ENCODE peak calls at places on chromosomes 2 and 18, in seven cellular contexts. B is OCI-LY7, S is fibroblast of lung, N is body of pancreas, Y is right atrium auricular region, W is endothelial cell, D is glutamatergic neuron. H is an unnamed sample.

GRCh38 chr2:109135572-109136185 is 6.7 kb downstream of the SH3RF3 start:
- DNase-seq in B (no peak), S (peak), N (no peak), Y (no peak), W (no peak), D (no peak), H (no peak)

GRCh38 chr2:235029054-235029453 is 77.2 kb downstream of the SH3BP4 start:
- DNase-seq in B (no peak), S (no peak), N (no peak), Y (no peak), W (no peak), D (no peak), H (peak)

GRCh38 chr18:10371165-10371564 is 83.3 kb upstream of the APCDD1 start:
- DNase-seq in B (no peak), S (no peak), N (no peak), Y (no peak), W (no peak), D (no peak), H (no peak)

GRCh38 chr18:910247-910646 is 5.6 kb downstream of the ADCYAP1 start:
- DNase-seq in B (no peak), S (no peak), N (no peak), Y (no peak), W (no peak), D (no peak), H (no peak)

GRCh38 chr2:239378021-239378917 is 22.6 kb downstream of the HDAC4 start:
- DNase-seq in B (no peak), S (no peak), N (no peak), Y (no peak), W (no peak), D (peak), H (no peak)

GRCh38 chr2:157866202-157866601 is 9.9 kb downstream of the ACVR1 start:
- DNase-seq in B (no peak), S (peak), N (no peak), Y (no peak), W (no peak), D (no peak), H (no peak)

GRCh38 chr2:26978061-26978596 is 7.7 kb downstream of the MAPRE3 start:
- DNase-seq in B (no peak), S (peak), N (peak), Y (no peak), W (no peak), D (no peak), H (peak)

GRCh38 chr2:200905618-200906296 is 16.6 kb downstream of the NIF3L1 start:
- DNase-seq in B (peak), S (peak), N (peak), Y (peak), W (peak), D (peak), H (peak)

GRCh38 chr2:80454628-80455027 is 150.1 kb upstream of the LRRTM1 start:
- DNase-seq in B (no peak), S (no peak), N (no peak), Y (no peak), W (no peak), D (peak), H (no peak)

GRCh38 chr2:159063677-159064076 is 95.2 kb downstream of the TANC1 start:
- DNase-seq in B (no peak), S (no peak), N (no peak), Y (no peak), W (no peak), D (no peak), H (no peak)

GRCh38 chr2:20737505-20737904 is 70.6 kb downstream of the GDF7 start:
- DNase-seq in B (peak), S (no peak), N (no peak), Y (no peak), W (no peak), D (no peak), H (no peak)

GRCh38 chr2:210756821-210757220 is 200.4 kb downstream of the CPS1 start:
- DNase-seq in B (no peak), S (peak), N (no peak), Y (no peak), W (no peak), D (no peak), H (no peak)

GRCh38 chr18:3851159-3851558 is 401.2 kb downstream of the TGIF1 start:
- DNase-seq in B (no peak), S (no peak), N (no peak), Y (no peak), W (no peak), D (no peak), H (no peak)

GRCh38 chr2:28895189-28895893 is 874 bp downstream of the WDR43 start:
- DNase-seq in B (peak), S (peak), N (peak), Y (no peak), W (no peak), D (peak), H (peak)

GRCh38 chr2:200615247-200615646 is 29.4 kb downstream of the AOX1 start:
- DNase-seq in B (no peak), S (peak), N (no peak), Y (no peak), W (no peak), D (no peak), H (no peak)

GRCh38 chr2:109377976-109378375 is 235.8 kb downstream of the SEPTIN10 start:
- DNase-seq in B (no peak), S (no peak), N (no peak), Y (peak), W (peak), D (no peak), H (no peak)

GRCh38 chr2:119304852-119305251 is 61.8 kb downstream of the C2orf76 start:
- DNase-seq in B (peak), S (no peak), N (no peak), Y (no peak), W (no peak), D (no peak), H (no peak)

GRCh38 chr2:108189316-108189715 is 50.5 kb upstream of the SULT1C3 start:
- DNase-seq in B (no peak), S (peak), N (no peak), Y (no peak), W (no peak), D (no peak), H (no peak)

GRCh38 chr2:112084689-112085381 is 29.8 kb downstream of the TMEM87B start:
- DNase-seq in B (no peak), S (no peak), N (no peak), Y (no peak), W (no peak), D (no peak), H (no peak)

GRCh38 chr2:38600242-38600891 is 2.4 kb downstream of the HNRNPLL start:
- DNase-seq in B (no peak), S (peak), N (no peak), Y (no peak), W (no peak), D (peak), H (peak)

GRCh38 chr2:74671479-74671878 is 17.4 kb downstream of the SEMA4F start:
- DNase-seq in B (no peak), S (peak), N (no peak), Y (no peak), W (no peak), D (no peak), H (no peak)

GRCh38 chr2:74670263-74670662 is 16.2 kb downstream of the SEMA4F start:
- DNase-seq in B (no peak), S (no peak), N (no peak), Y (no peak), W (no peak), D (no peak), H (no peak)

GRCh38 chr2:74673821-74674528 is 19.9 kb downstream of the SEMA4F start:
- DNase-seq in B (no peak), S (no peak), N (no peak), Y (no peak), W (no peak), D (no peak), H (no peak)

GRCh38 chr2:74679615-74680014 is 25.6 kb downstream of the SEMA4F start:
- DNase-seq in B (no peak), S (no peak), N (no peak), Y (no peak), W (no peak), D (no peak), H (no peak)

DNA sequence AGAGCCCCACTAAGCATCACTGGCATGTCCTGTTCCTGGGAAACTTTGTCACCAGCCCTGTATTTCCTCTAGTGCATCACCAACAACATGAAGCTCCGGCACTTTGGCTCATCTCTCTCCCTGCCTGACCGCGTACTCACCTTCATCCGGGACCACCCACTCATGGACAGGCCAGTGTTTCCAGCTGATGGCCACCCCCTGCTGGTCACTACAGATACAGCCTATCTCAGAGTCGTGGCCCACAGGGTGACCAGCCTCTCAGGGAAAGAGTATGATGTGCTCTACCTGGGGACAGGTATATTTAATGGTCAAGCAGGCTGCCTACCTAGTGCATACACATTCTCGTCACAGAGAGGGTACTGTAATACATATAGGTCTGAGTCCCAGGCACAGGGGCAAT is 21.0 kb downstream of the SEMA4F start:
- DNase-seq in B (no peak), S (no peak), N (no peak), Y (no peak), W (peak), D (no peak), H (no peak)
- TF ChIP-seq CTCF in B (no peak), S (no peak), N (no peak), Y (no peak), W (peak), D (no peak), H (no peak)

GRCh38 chr2:85435986-85436835 is 17.7 kb downstream of the SH2D6 start:
- DNase-seq in B (no peak), S (no peak), N (no peak), Y (no peak), W (no peak), D (no peak), H (peak)
- TF ChIP-seq CTCF in B (peak), S (no peak), N (no peak), Y (no peak), W (no peak), D (no peak), H (no peak)

GRCh38 chr2:72083751-72084583 is 63.7 kb downstream of the CYP26B1 start:
- DNase-seq in B (no peak), S (no peak), N (no peak), Y (peak), W (no peak), D (no peak), H (no peak)
- TF ChIP-seq CTCF in B (no peak), S (no peak), N (no peak), Y (no peak), W (no peak), D (no peak), H (no peak)

GRCh38 chr2:238162516-238163441 is 4.0 kb downstream of the ERFE start:
- DNase-seq in B (no peak), S (peak), N (no peak), Y (no peak), W (no peak), D (no peak), H (peak)

GRCh38 chr2:238165288-238165921 is 6.6 kb downstream of the ERFE start:
- DNase-seq in B (no peak), S (no peak), N (no peak), Y (no peak), W (no peak), D (no peak), H (no peak)

GRCh38 chr2:238166391-238167343 is 7.9 kb downstream of the ERFE start:
- DNase-seq in B (no peak), S (no peak), N (no peak), Y (no peak), W (no peak), D (no peak), H (no peak)

GRCh38 chr2:238163494-238164198 is 4.9 kb downstream of the ERFE start:
- DNase-seq in B (no peak), S (peak), N (no peak), Y (no peak), W (no peak), D (no peak), H (peak)

DNA sequence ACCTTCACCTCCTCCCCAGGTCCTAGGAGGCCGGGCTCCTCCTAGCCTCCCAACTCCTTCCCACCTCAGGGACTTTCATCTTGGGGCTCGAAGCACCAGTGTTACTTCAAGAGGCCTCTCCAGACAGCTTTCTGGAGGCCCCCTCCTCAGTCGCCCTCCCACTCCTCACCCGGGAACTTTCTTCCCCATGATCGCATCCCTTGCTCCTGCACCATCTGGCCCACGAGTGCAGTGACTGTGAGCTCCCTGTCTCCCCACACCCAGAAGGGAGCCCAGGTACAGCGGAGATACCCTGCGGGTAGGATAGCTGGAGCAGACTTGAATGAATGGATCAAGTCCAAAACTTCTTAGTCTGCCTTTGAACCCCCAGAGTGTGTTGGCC is 6.1 kb downstream of the ERFE start:
- DNase-seq in B (no peak), S (no peak), N (no peak), Y (no peak), W (no peak), D (no peak), H (peak)
- TF ChIP-seq CTCF in B (no peak), S (no peak), N (no peak), Y (no peak), W (no peak), D (no peak), H (no peak)

DNA sequence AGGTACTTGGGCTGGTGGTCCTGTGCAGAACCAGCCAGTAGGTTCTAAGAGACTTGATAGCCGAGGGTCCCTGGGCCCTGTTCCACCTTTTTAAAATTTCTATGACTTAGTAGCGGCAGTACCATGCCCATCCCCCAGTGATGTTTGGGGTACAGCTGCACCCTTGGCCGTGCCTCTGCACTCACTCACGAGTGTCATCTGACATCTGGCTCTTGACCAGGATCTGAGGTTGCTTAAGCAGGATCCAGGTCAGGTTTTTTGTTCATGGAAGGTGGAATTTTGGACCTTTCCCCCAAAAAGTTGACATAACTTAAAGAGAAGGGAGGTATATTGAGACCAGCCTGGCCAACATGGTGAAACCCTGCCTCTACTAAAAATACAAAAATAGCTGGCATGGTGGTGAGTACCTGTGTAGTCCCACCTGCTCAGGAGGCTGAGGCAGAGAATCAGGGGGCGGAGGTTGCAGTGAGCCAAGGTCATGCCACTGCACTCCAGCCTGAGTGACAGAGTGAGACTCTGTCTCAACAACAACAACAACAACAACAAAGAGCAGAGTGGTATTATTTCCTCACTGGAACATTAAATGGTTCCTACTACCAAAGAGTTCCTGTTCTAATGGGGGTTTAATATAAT is 163.6 kb downstream of the NEDD4L start:
- DNase-seq in B (no peak), S (no peak), N (no peak), Y (no peak), W (no peak), D (no peak), H (no peak)
- TF ChIP-seq CTCF in B (no peak), S (no peak), N (no peak), Y (no peak), W (no peak), D (no peak), H (no peak)

GRCh38 chr2:53200072-53200471 is 567.5 kb upstream of the CHAC2 start:
- DNase-seq in B (no peak), S (no peak), N (no peak), Y (no peak), W (no peak), D (no peak), H (no peak)

DNA sequence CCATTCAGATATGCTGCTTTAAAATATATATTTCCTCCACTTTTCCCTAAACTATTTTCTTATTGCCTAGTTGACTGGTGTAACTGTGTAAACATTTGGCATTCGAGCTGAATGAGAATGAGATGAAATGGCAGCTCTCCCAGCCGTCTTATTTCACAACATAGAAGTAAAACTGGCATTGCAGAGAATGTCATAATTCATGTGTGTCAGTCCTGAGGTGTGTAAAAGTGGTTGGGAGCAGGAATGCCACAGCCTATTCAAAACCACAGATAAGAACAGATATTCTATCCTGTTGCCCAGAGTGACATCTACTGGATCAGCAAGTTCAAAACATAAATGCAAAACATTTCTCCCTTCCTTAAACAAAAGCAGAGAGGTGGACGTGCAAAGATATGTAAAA is 565.5 kb upstream of the CHAC2 start:
- DNase-seq in B (no peak), S (peak), N (peak), Y (no peak), W (no peak), D (no peak), H (peak)
- TF ChIP-seq CTCF in B (no peak), S (peak), N (peak), Y (peak), W (no peak), D (no peak), H (no peak)

GRCh38 chr2:113192459-113193100 is 18.8 kb downstream of the PSD4 start:
- DNase-seq in B (no peak), S (no peak), N (no peak), Y (no peak), W (no peak), D (no peak), H (no peak)
- TF ChIP-seq CTCF in B (no peak), S (peak), N (no peak), Y (no peak), W (no peak), D (no peak), H (no peak)

GRCh38 chr2:140942284-140942683 is 1188.5 kb downstream of the LRP1B start:
- DNase-seq in B (no peak), S (no peak), N (no peak), Y (no peak), W (no peak), D (no peak), H (no peak)

GRCh38 chr2:140947236-140947635 is 1183.6 kb downstream of the LRP1B start:
- DNase-seq in B (no peak), S (no peak), N (no peak), Y (no peak), W (no peak), D (no peak), H (no peak)

GRCh38 chr2:140943867-140944266 is 1186.9 kb downstream of the LRP1B start:
- DNase-seq in B (no peak), S (no peak), N (no peak), Y (no peak), W (no peak), D (no peak), H (no peak)
- TF ChIP-seq CTCF in B (peak), S (no peak), N (no peak), Y (no peak), W (peak), D (peak), H (no peak)

DNA sequence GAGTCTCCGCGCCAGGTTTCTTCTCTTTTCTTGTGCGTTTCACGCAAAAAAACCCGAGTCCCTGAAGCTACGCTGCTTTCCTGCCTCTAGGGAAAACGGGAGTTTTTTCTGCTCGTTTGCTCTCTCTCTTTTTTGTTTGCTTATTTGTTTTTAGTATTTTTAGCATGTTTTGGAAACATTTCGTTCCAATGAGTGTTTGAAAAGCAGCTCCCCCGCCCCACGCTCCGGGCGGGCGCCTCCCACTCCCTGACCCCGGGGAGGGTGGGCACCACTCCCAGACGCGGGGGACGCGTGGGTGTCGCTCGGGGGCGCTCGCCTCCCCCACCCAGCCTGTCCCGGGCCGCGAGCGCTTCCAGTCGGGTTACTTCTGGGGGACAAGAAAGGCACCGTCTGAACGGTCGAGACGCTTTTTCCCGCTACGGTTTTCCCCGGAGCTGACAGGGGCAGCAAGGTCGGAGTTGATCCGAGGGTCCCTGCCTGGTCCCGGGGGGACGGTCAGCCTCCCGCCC is 446 bp upstream of the EFHD1 start:
- DNase-seq in B (no peak), S (peak), N (peak), Y (no peak), W (no peak), D (no peak), H (peak)
- TF ChIP-seq CTCF in B (no peak), S (no peak), N (no peak), Y (no peak), W (no peak), D (no peak), H (no peak)

DNA sequence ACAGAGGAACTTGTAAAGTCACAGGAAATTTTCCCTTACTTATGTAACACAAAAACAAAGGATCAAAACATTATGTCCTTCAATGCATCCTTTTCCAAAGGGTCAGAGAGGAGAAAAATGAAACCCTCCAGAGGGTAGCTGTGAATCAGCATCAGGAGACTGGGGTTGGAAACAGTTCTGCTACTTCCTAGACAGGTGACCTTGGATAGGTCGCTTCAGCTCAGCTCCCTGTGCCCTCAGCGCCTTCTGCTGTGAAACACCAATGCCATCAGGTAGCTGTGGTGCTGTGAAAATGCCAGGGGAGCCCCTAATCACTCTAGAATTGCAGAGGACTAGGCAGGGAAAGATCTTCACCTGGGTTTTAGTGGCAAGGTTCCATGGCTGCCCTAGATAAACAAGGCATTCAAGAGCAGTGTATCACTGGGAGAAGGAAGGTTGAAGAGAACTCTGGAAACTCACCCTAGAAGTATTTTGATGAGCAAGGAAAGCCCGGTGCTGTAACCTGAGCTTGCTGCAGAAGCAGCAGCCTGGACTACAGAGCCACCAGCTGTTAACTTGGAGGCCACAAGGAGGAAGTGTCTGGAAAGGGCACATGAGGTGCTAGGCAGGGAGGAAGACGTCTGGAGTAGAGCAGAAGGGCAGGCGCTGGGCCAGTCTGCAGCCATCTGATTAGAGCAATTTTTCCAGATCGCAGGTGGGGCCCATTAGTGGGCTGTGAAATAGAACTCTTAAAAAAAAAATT is 100.7 kb upstream of the MCFD2 start:
- DNase-seq in B (no peak), S (peak), N (no peak), Y (no peak), W (no peak), D (no peak), H (no peak)
- TF ChIP-seq CTCF in B (no peak), S (peak), N (no peak), Y (no peak), W (no peak), D (no peak), H (no peak)